ENCODE peak calls at places on chromosome 9, in five cellular contexts. P is A549, S is H9, U is glutamatergic neuron, G is mammary epithelial cell. B is an unnamed sample.

GRCh38 chr9:108727580-108728056 is 128.2 kb downstream of the ACTL7B start:
- DNase-seq in P (no peak), S (no peak), G (no peak), U (no peak), B (no peak)

GRCh38 chr9:5500441-5501235 is 9.7 kb upstream of the PDCD1LG2 start:
- DNase-seq in U (no peak), G (peak), P (no peak), S (no peak), B (no peak)

GRCh38 chr9:132356276-132356924 is 1.6 kb upstream of the SETX start:
- DNase-seq in P (no peak), G (no peak), S (no peak), U (no peak), B (no peak)

GRCh38 chr9:124344291-124345050 is 70.8 kb downstream of the PSMB7 start:
- DNase-seq in G (no peak), P (no peak), S (no peak), U (peak), B (no peak)

GRCh38 chr9:93633492-93634221 is 57.3 kb downstream of the PHF2 start:
- DNase-seq in P (no peak), U (no peak), G (no peak), S (peak), B (no peak)

GRCh38 chr9:107711528-107711927 is 222.0 kb upstream of the KLF4 start:
- DNase-seq in U (no peak), G (peak), P (peak), S (no peak), B (no peak)

GRCh38 chr9:85322592-85322991 is 419.2 kb downstream of the AGTPBP1 start:
- DNase-seq in U (no peak), P (no peak), S (no peak), G (no peak), B (no peak)

GRCh38 chr9:127569819-127570401 is 42.2 kb upstream of the STXBP1 start:
- DNase-seq in S (no peak), G (peak), U (no peak), P (no peak), B (no peak)

GRCh38 chr9:117825609-117826347 is 121.6 kb downstream of the TLR4 start:
- DNase-seq in G (no peak), P (no peak), S (no peak), U (no peak), B (no peak)

GRCh38 chr9:34869390-34869789 is 88.7 kb upstream of the PHF24 start:
- DNase-seq in G (peak), U (no peak), S (no peak), P (no peak), B (peak)

GRCh38 chr9:12718482-12719026 is 25.4 kb downstream of the TYRP1 start:
- DNase-seq in P (no peak), S (peak), G (peak), U (peak), B (no peak)

GRCh38 chr9:128910906-128911305 is 9.9 kb upstream of the PHYHD1 start:
- DNase-seq in G (no peak), U (no peak), S (no peak), P (no peak), B (no peak)

GRCh38 chr9:124783830-124784229 is 6.9 kb downstream of the OLFML2A start:
- DNase-seq in S (no peak), U (no peak), G (no peak), P (no peak), B (no peak)

GRCh38 chr9:8857330-8858249 is 1058.0 kb upstream of the DMAC1 start:
- DNase-seq in S (peak), G (peak), P (no peak), U (peak), B (peak)

GRCh38 chr9:114434878-114435311 is 47.1 kb upstream of the AKNA start:
- DNase-seq in G (peak), S (peak), P (peak), U (no peak), B (peak)

GRCh38 chr9:130740218-130741023 is 46.8 kb downstream of the EXOSC2 start:
- DNase-seq in U (no peak), G (no peak), S (no peak), P (no peak), B (no peak)

GRCh38 chr9:70594546-70594945 is 180.1 kb upstream of the KLF9 start:
- DNase-seq in P (no peak), U (no peak), S (no peak), G (peak), B (no peak)

GRCh38 chr9:91495450-91495849 is 71.8 kb upstream of the NFIL3 start:
- DNase-seq in U (no peak), G (peak), P (no peak), S (no peak), B (no peak)

GRCh38 chr9:19998823-19999455 is 210.1 kb upstream of the SLC24A2 start:
- DNase-seq in U (no peak), G (peak), S (no peak), P (no peak), B (no peak)

GRCh38 chr9:3928590-3928989 is 371.3 kb downstream of the GLIS3 start:
- DNase-seq in S (no peak), P (no peak), G (no peak), U (no peak), B (no peak)

GRCh38 chr9:99231708-99232107 is 9.6 kb downstream of the SEC61B start:
- DNase-seq in P (peak), S (no peak), G (no peak), U (peak), B (peak)

GRCh38 chr9:107929439-107929838 is 439.9 kb upstream of the KLF4 start:
- DNase-seq in S (no peak), U (no peak), G (peak), P (no peak), B (no peak)

GRCh38 chr9:116000748-116001329 is 152.8 kb upstream of the PAPPA start:
- DNase-seq in P (no peak), U (peak), S (peak), G (no peak), B (peak)

GRCh38 chr9:99073985-99074901 is 30.7 kb upstream of the TGFBR1 start:
- DNase-seq in P (no peak), G (no peak), S (no peak), U (no peak), B (no peak)

GRCh38 chr9:114501786-114502682 is 3.2 kb downstream of the WHRN start:
- DNase-seq in S (no peak), G (peak), U (no peak), P (peak), B (peak)

GRCh38 chr9:122832194-122832593 is 3.8 kb upstream of the PDCL start:
- DNase-seq in U (no peak), S (no peak), P (no peak), G (no peak), B (no peak)

GRCh38 chr9:127835930-127836586 is 18.4 kb downstream of the ENG start:
- DNase-seq in P (no peak), S (no peak), G (no peak), U (no peak), B (no peak)

GRCh38 chr9:125649315-125649714 is 57.7 kb downstream of the MAPKAP1 start:
- DNase-seq in P (peak), S (no peak), U (no peak), G (peak), B (no peak)

GRCh38 chr9:91117959-91118651 is 243.6 kb downstream of the AUH start:
- DNase-seq in G (no peak), P (no peak), S (peak), U (peak), B (peak)

GRCh38 chr9:104028827-104029226 is 65.3 kb upstream of the SMC2 start:
- DNase-seq in S (no peak), G (no peak), U (no peak), P (no peak), B (no peak)

DNA sequence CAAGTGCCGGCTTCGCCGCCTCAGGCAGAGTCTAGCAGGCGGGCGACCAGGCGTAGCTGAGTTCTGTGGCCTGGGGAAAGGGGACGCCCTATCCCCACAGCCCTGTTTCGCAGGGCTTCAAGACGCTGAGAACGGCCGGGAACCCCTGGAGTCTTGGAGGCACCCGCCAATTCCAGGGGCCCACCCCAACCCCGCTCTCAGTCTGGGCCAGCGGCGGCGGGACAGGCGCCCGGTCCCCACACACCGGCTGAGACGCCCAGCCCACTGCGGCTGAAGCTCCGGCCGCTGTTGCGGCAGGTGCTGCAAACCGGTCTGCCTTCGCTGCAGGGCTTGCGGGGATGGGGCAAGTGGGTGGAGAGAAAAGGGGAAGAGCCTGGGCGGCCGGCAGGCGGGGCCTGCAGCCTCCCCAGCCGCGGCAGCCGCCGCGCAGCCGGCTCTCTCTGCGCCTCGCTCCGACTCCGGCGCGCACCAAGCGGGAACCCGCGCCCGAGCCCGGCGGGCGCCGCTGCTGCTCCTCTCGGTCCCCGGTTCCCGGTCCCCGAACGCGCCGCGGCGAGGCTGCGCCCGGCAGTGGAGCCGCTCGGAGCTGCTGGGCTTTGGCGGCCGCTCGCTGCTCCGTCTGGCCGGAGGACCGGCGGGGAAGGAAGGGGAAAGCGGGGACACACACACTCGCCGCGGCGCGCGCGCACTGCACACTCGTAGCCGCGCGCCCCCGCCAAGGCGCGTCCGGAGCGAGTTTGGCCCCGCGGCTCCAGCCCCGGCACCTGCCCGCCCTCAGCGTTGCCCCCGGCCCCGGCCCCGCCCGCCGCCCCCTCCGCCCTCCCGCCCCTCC is at the start of gene PIP5K1B:
- DNase-seq in G (peak), P (peak), S (peak), U (peak), B (peak)
- TF ChIP-seq CTCF in G (no peak), P (no peak), S (no peak), U (no peak), B (no peak)

GRCh38 chr9:101235105-101235866 is 149.5 kb downstream of the BAAT start:
- DNase-seq in S (no peak), U (no peak), P (no peak), G (peak), B (no peak)
- TF ChIP-seq CTCF in S (peak), U (peak), P (peak), G (peak), B (peak)

GRCh38 chr9:74696520-74696919 is 191.2 kb downstream of the TRPM6 start:
- DNase-seq in G (no peak), P (no peak), U (no peak), S (no peak), B (no peak)
- TF ChIP-seq CTCF in G (peak), P (no peak), U (peak), S (peak), B (peak)

GRCh38 chr9:136707849-136708517 is 4.4 kb upstream of the DIPK1B start:
- DNase-seq in U (no peak), S (no peak), G (no peak), P (no peak), B (no peak)
- TF ChIP-seq CTCF in U (no peak), S (no peak), G (no peak), P (no peak), B (no peak)

B was measured in WERI-Rb-1.